ENCODE peak calls at places on chromosomes 4 and X, in eight cellular contexts. W, I, O, B, F, K, G and H are unnamed samples.

GRCh38 chrX:153209347-153209746 is 30.3 kb downstream of the MAGEA1 start:
- DNase-seq in W (peak), F (no peak), I (no peak), B (no peak), G (no peak), K (no peak), O (no peak), H (no peak)

GRCh38 chrX:69280956-69281355 is 115.7 kb upstream of the PJA1 start:
- DNase-seq in O (no peak), G (no peak), W (no peak), K (no peak), B (no peak), I (no peak), F (no peak), H (no peak)

GRCh38 chr4:183443609-183444148 is 757 bp upstream of the CDKN2AIP start:
- DNase-seq in O (peak), K (peak), I (no peak), W (peak), F (no peak), B (peak), G (no peak), H (peak)

GRCh38 chrX:132591719-132592275 is 103.0 kb upstream of the MBNL3 start:
- DNase-seq in G (peak), F (no peak), K (no peak), W (no peak), B (no peak), I (no peak), O (no peak), H (no peak)

GRCh38 chr4:154399259-154399974 is 92.2 kb downstream of the DCHS2 start:
- DNase-seq in B (no peak), O (peak), G (no peak), F (no peak), W (peak), I (no peak), K (no peak), H (no peak)

GRCh38 chr4:185276036-185276435 is 66.6 kb downstream of the SNX25 start:
- DNase-seq in F (no peak), I (no peak), K (no peak), B (no peak), O (peak), W (peak), G (no peak), H (no peak)

GRCh38 chr4:122710434-122711308 is 21.8 kb upstream of the BBS12 start:
- DNase-seq in O (no peak), B (peak), I (no peak), W (peak), F (no peak), G (no peak), K (no peak), H (no peak)

GRCh38 chr4:128800305-128800704 is 9.2 kb upstream of the JADE1 start:
- DNase-seq in F (no peak), W (no peak), O (no peak), B (no peak), K (no peak), G (no peak), I (no peak), H (no peak)

GRCh38 chrX:14398725-14399124 is 130.6 kb upstream of the GLRA2 start:
- DNase-seq in W (peak), B (no peak), K (no peak), G (no peak), O (peak), F (peak), I (no peak), H (no peak)